ENCODE peak calls at places on chromosomes 11 and 22, in six cellular contexts. G is uterus, I is left ventricle myocardium inferior, R is GM13977, J is dorsolateral prefrontal cortex, B is colonic mucosa. D is an unnamed sample.

GRCh38 chr11:61071208-61071681 is 31.0 kb upstream of the CD5 start:
- DNase-seq in G (no peak), I (no peak), R (peak), J (no peak), B (no peak), D (peak)

GRCh38 chr22:49015459-49015858 is 812.2 kb downstream of the BRD1 start:
- DNase-seq in G (no peak), I (no peak), R (no peak), J (no peak), B (no peak), D (no peak)

GRCh38 chr11:96357794-96358193 is 14.8 kb upstream of the MAML2 start:
- DNase-seq in G (no peak), I (no peak), R (no peak), J (no peak), B (no peak), D (peak)

GRCh38 chr11:44626645-44627044 is 61.2 kb downstream of the CD82 start:
- DNase-seq in G (no peak), I (no peak), R (no peak), J (no peak), B (peak), D (no peak)

GRCh38 chr11:104705475-104706195 is 192.6 kb downstream of the CASP12 start:
- DNase-seq in G (no peak), I (peak), R (peak), J (no peak), B (peak), D (peak)

GRCh38 chr11:769887-770641 is 7.2 kb downstream of the GATD1 start:
- DNase-seq in G (no peak), I (no peak), R (no peak), J (no peak), B (no peak), D (no peak)

GRCh38 chr11:32437406-32438345 is 2.3 kb upstream of the WT1 start:
- DNase-seq in G (peak), I (no peak), R (no peak), J (no peak), B (no peak), D (peak)

GRCh38 chr11:67440229-67441081 is 2.8 kb downstream of the CORO1B start:
- DNase-seq in G (no peak), I (no peak), R (no peak), J (no peak), B (no peak), D (no peak)

GRCh38 chr11:121449626-121450025 is 2.5 kb upstream of the SORL1 start:
- DNase-seq in G (no peak), I (no peak), R (no peak), J (no peak), B (no peak), D (no peak)

GRCh38 chr11:21289686-21290085 is 620.3 kb downstream of the NELL1 start:
- DNase-seq in G (no peak), I (no peak), R (no peak), J (no peak), B (no peak), D (no peak)
- TF ChIP-seq CTCF in G (no peak), I (no peak), R (no peak), J (no peak), B (no peak), D (no peak)

GRCh38 chr22:40041738-40042137 is 47.0 kb downstream of the FAM83F start:
- DNase-seq in G (no peak), I (no peak), R (no peak), J (peak), B (no peak), D (no peak)

GRCh38 chr22:40042312-40042711 is 47.6 kb downstream of the FAM83F start:
- DNase-seq in G (no peak), I (no peak), R (no peak), J (no peak), B (no peak), D (no peak)

GRCh38 chr22:40039482-40039881 is 44.7 kb downstream of the FAM83F start:
- DNase-seq in G (no peak), I (no peak), R (no peak), J (no peak), B (no peak), D (no peak)

GRCh38 chr22:40043086-40043485 is 48.3 kb downstream of the FAM83F start:
- DNase-seq in G (peak), I (no peak), R (no peak), J (no peak), B (no peak), D (no peak)

GRCh38 chr22:40040927-40041326 is 46.2 kb downstream of the FAM83F start:
- DNase-seq in G (peak), I (peak), R (no peak), J (peak), B (no peak), D (no peak)
- TF ChIP-seq CTCF in G (no peak), I (no peak), R (no peak), J (no peak), B (no peak), D (no peak)

DNA sequence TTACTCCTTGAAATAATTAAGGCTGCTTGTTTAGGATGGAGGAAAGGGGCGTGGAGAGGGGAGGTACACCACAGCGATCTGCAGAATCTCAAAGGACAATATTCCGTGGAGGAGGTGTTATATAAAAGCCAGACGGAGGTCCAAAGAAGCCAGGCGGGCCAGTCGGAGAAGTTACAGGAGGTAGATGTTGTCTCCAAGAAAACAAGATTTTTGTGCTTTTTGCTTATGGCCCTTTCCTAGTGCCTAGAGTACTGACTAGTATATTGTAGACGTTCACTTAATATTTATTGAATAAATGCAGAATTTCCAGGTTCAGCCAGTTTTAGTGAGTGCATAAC is 761 bp downstream of the ZDHHC13 start:
- DNase-seq in G (no peak), I (no peak), R (no peak), J (no peak), B (no peak), D (no peak)
- TF ChIP-seq CTCF in G (no peak), I (no peak), R (no peak), J (no peak), B (no peak), D (no peak)

GRCh38 chr11:65014146-65014960 is at the start of gene ARL2:
- DNase-seq in G (no peak), I (no peak), R (peak), J (no peak), B (no peak), D (peak)

GRCh38 chr11:65008873-65009272 is 5.1 kb upstream of the ARL2 start:
- DNase-seq in G (no peak), I (no peak), R (no peak), J (no peak), B (no peak), D (no peak)

GRCh38 chr11:65013692-65014145 is 241 bp upstream of the ARL2 start:
- DNase-seq in G (peak), I (peak), R (peak), J (peak), B (peak), D (peak)

GRCh38 chr11:65016705-65017104 is 2.7 kb downstream of the ARL2 start:
- DNase-seq in G (no peak), I (no peak), R (no peak), J (no peak), B (no peak), D (no peak)

DNA sequence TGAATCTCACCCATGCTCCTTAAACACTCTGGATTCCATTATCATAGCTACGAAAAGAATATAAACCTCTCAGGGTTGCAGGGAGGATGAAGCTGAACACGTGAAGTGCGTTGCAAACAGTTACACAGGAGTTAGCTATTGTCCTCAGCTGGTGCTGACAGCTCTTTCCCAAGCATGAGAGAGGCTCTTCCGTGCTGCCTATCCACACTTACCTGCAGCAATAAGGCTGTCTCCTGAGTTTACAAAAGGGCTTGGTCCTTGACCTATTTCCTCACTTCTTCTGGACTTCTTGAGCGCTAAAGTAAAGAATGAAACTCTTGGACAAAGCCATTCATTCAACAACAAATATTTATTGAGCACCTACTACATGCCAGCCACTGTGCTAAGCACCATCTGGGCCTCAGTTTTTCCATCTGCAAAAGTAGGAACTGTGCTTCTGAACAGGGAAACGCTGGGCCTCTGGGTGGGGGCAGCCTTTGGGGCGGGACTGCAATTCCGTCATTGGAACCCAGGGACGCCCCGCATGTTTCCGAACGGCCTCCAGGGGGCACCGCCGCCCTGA is 749 bp upstream of the ARL2 start:
- DNase-seq in G (peak), I (no peak), R (peak), J (peak), B (peak), D (peak)
- TF ChIP-seq CTCF in G (no peak), I (peak), R (peak), J (no peak), B (peak), D (peak)

DNA sequence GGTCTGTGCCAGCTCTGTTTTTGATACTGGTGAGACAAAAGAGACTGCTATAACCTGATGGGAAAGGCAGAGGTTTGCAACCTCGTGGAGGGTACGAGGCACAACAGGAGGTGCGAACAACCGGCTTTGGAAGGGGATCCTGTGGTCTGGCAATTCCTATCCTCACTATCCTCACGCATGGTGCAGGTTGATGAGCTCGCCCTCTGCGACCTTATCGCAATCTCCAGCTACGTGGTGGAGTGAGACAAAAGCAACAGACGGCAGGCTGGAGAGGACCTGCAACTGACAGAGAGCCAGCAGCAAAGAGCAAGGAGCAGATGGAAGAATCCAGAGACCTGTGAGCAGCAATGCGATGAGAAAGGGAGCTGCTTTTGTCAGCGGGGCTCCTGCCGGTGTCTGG is 47.3 kb upstream of the TSKU start:
- DNase-seq in G (no peak), I (no peak), R (no peak), J (no peak), B (no peak), D (no peak)
- TF ChIP-seq CTCF in G (no peak), I (no peak), R (no peak), J (no peak), B (no peak), D (no peak)

DNA sequence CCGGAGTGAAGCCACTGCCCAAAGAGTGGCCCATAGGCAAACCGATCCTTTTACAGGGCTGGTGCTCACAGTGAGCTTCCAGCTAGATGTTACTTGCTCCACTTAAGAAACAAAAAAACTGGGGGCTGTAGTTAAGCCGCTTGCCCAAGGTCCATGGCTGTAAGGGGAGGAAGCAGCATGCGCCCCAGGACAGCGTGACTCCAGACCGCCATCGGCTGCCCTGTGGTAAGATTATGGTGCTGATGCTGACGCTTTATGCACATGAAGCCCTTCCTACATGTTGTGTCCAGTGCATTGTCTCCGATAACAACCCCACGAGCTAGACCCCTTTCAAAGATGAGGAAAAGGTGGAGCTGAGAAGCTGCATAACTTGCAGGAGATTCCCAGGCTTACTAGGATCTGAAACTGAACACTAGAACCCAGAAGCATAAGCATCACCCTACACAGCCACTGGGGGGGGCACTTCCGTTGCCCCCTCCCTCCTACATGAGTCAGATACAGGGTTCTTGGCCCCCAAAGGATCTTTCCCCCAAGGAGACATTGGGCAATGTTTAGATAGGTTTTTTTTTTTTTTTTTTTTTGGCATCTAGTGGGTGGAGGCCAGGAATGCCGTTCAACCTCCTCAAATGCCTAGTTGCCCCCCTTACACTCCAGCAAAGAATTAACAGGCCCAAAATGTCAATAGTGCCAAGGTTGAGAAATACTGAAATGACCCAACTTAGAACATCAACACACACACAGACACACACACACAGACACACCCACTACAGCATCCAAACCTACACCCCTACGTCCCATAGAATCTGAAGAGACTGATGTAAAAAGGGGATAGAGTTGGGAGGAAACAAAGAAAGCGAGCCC is 53.9 kb downstream of the MN1 start:
- DNase-seq in G (no peak), I (no peak), R (no peak), J (no peak), B (no peak), D (no peak)
- TF ChIP-seq CTCF in G (no peak), I (peak), R (no peak), J (no peak), B (no peak), D (no peak)

GRCh38 chr11:82229346-82229745 is 504.3 kb downstream of the FAM181B start:
- DNase-seq in G (no peak), I (no peak), R (peak), J (no peak), B (no peak), D (peak)
- TF ChIP-seq CTCF in G (peak), I (no peak), R (peak), J (peak), B (no peak), D (no peak)

GRCh38 chr11:93689166-93689734 is 27.8 kb downstream of the CEP295 start:
- DNase-seq in G (no peak), I (no peak), R (peak), J (no peak), B (no peak), D (no peak)
- TF ChIP-seq CTCF in G (no peak), I (no peak), R (no peak), J (no peak), B (no peak), D (no peak)